ENCODE peak calls at places on chromosomes 13 and 19, in ten cellular contexts. F is choroid plexus epithelial cell, H is Caki2, X is epithelial cell of esophagus, I is H54, C is adrenal gland, O is NCI-H460, N is Panc1, R is mucosa of gallbladder, M is brain microvascular endothelial cell. S is an unnamed sample.

GRCh38 chr19:49677232-49677881 is at the start of gene PRMT1:
- DNase-seq in F (peak; percentile 36), H (no peak), X (peak; percentile 45), I (no peak), C (no peak), O (no peak), N (no peak), R (no peak), M (no peak), S (no peak)

GRCh38 chr19:4539697-4540581 is at the start of gene LRG1:
- DNase-seq in F (peak; percentile 63), H (no peak), X (peak; percentile 38), I (no peak), C (no peak), O (no peak), N (no peak), R (peak; percentile 71), M (no peak), S (no peak)

GRCh38 chr13:91058066-91058465 is 289.4 kb upstream of the MIR17HG start:
- DNase-seq in F (peak; percentile 40), H (no peak), X (peak; percentile 67), I (no peak), C (no peak), O (no peak), N (no peak), R (no peak), M (peak; percentile 1), S (no peak)

GRCh38 chr19:29812080-29812880 is 489 bp downstream of the CCNE1 start:
- DNase-seq in F (no peak), H (no peak), X (no peak), I (no peak), C (no peak), O (no peak), N (no peak), R (no peak), M (no peak), S (no peak)

GRCh38 chr19:5345895-5346386 is 5.3 kb upstream of the PTPRS start:
- DNase-seq in F (peak; percentile 80), H (peak; percentile 65), X (peak; percentile 18), I (no peak), C (no peak), O (peak; percentile 19), N (no peak), R (no peak), M (peak; percentile 92), S (peak; percentile 30)

GRCh38 chr19:43777163-43777700 is 3.5 kb downstream of the KCNN4 start:
- DNase-seq in F (peak; percentile 38), H (no peak), X (no peak), I (peak; percentile 96), C (no peak), O (no peak), N (no peak), R (no peak), M (no peak), S (no peak)

GRCh38 chr19:9847087-9847671 is 12.1 kb downstream of the PIN1 start:
- DNase-seq in F (peak; percentile 95), H (peak; percentile 57), X (peak; percentile 91), I (peak; percentile 94), C (peak; percentile 96), O (peak; percentile 44), N (peak; percentile 12), R (peak; percentile 35), M (peak; percentile 93), S (peak; percentile 97)

GRCh38 chr13:30905932-30906383 is at the start of gene MEDAG:
- DNase-seq in F (peak; percentile 88), H (no peak), X (peak; percentile 38), I (no peak), C (peak; percentile 37), O (no peak), N (no peak), R (no peak), M (peak; percentile 82), S (no peak)

GRCh38 chr13:34749046-34749445 is 193.0 kb upstream of the NBEA start:
- DNase-seq in F (no peak), H (no peak), X (peak; percentile 73), I (no peak), C (no peak), O (no peak), N (no peak), R (no peak), M (no peak), S (no peak)

GRCh38 chr13:19601749-19602725 is 31.4 kb upstream of the MPHOSPH8 start:
- DNase-seq in F (peak; percentile 41), H (peak; percentile 61), X (peak; percentile 59), I (no peak), C (peak; percentile 34), O (peak; percentile 13), N (no peak), R (no peak), M (no peak), S (no peak)

GRCh38 chr19:47075179-47075811 is 26.9 kb upstream of the TMEM160 start:
- DNase-seq in F (no peak), H (no peak), X (no peak), I (no peak), C (no peak), O (no peak), N (no peak), R (no peak), M (no peak), S (no peak)

GRCh38 chr19:40609561-40610395 is 8.6 kb downstream of the LTBP4 start:
- DNase-seq in F (peak; percentile 62), H (peak; percentile 59), X (peak; percentile 85), I (peak; percentile 98), C (peak; percentile 90), O (peak; percentile 89), N (no peak), R (peak; percentile 84), M (peak; percentile 77), S (no peak)

GRCh38 chr19:41351339-41352245 is 2.1 kb downstream of the TGFB1 start:
- DNase-seq in F (peak; percentile 55), H (peak; percentile 75), X (peak; percentile 70), I (peak; percentile 87), C (peak; percentile 46), O (peak; percentile 19), N (no peak), R (no peak), M (peak; percentile 28), S (no peak)

GRCh38 chr19:30669329-30670010 is 297.3 kb downstream of the ZNF536 start:
- DNase-seq in F (peak; percentile 50), H (peak; percentile 31), X (peak; percentile 23), I (peak; percentile 53), C (peak; percentile 76), O (peak; percentile 25), N (peak; percentile 33), R (peak; percentile 43), M (peak; percentile 29), S (no peak)

GRCh38 chr19:27774337-27774736 is 1438.6 kb downstream of the UQCRFS1 start:
- DNase-seq in F (peak; percentile 2), H (no peak), X (no peak), I (no peak), C (no peak), O (no peak), N (no peak), R (no peak), M (no peak), S (no peak)

GRCh38 chr19:13002970-13003540 is 7.8 kb downstream of the NFIX start:
- DNase-seq in F (no peak), H (no peak), X (no peak), I (no peak), C (no peak), O (no peak), N (no peak), R (no peak), M (no peak), S (no peak)

GRCh38 chr19:28426902-28427232 is 786.1 kb downstream of the UQCRFS1 start:
- DNase-seq in F (peak; percentile 68), H (peak; percentile 68), X (no peak), I (peak; percentile 31), C (no peak), O (no peak), N (no peak), R (no peak), M (peak; percentile 42), S (no peak)

GRCh38 chr19:47186337-47187022 is 44.5 kb downstream of the BBC3 start:
- DNase-seq in F (no peak), H (no peak), X (no peak), I (no peak), C (no peak), O (no peak), N (no peak), R (no peak), M (no peak), S (no peak)

GRCh38 chr19:4018140-4018613 is 10.6 kb downstream of the PIAS4 start:
- DNase-seq in F (no peak), H (no peak), X (no peak), I (no peak), C (no peak), O (no peak), N (no peak), R (no peak), M (no peak), S (no peak)

GRCh38 chr13:58869566-58869965 is 1238.0 kb downstream of the PCDH17 start:
- DNase-seq in F (no peak), H (no peak), X (peak; percentile 2), I (no peak), C (no peak), O (no peak), N (no peak), R (no peak), M (no peak), S (no peak)

GRCh38 chr19:46878613-46879375 is 18.0 kb downstream of the ARHGAP35 start:
- DNase-seq in F (peak; percentile 85), H (peak; percentile 91), X (no peak), I (no peak), C (no peak), O (no peak), N (no peak), R (no peak), M (peak; percentile 91), S (no peak)

GRCh38 chr19:46271488-46272197 is 25.2 kb upstream of the HIF3A start:
- DNase-seq in F (peak; percentile 94), H (peak; percentile 100), X (peak; percentile 66), I (peak; percentile 23), C (peak; percentile 49), O (no peak), N (no peak), R (no peak), M (peak; percentile 91), S (no peak)

GRCh38 chr13:39417131-39417530 is 185.9 kb downstream of the LHFPL6 start:
- DNase-seq in F (no peak), H (no peak), X (no peak), I (no peak), C (no peak), O (no peak), N (no peak), R (no peak), M (no peak), S (no peak)

GRCh38 chr19:10114651-10115391 is 3.3 kb downstream of the P2RY11 start:
- DNase-seq in F (no peak), H (peak; percentile 2), X (no peak), I (no peak), C (no peak), O (no peak), N (no peak), R (no peak), M (no peak), S (no peak)

GRCh38 chr19:35299523-35300339 is 7.8 kb downstream of the MAG start:
- DNase-seq in F (no peak), H (no peak), X (no peak), I (no peak), C (no peak), O (no peak), N (no peak), R (no peak), M (no peak), S (no peak)

GRCh38 chr13:51818771-51819511 is 15.0 kb upstream of the DHRS12 start:
- DNase-seq in F (peak; percentile 52), H (no peak), X (no peak), I (no peak), C (no peak), O (no peak), N (no peak), R (no peak), M (no peak), S (no peak)

GRCh38 chr19:12047868-12048267 is 4.9 kb downstream of the ZNF878 start:
- DNase-seq in F (no peak), H (no peak), X (no peak), I (no peak), C (no peak), O (no peak), N (no peak), R (no peak), M (no peak), S (no peak)

GRCh38 chr19:42594617-42595489 is at the start of gene CEACAM8:
- DNase-seq in F (no peak), H (no peak), X (no peak), I (no peak), C (no peak), O (no peak), N (no peak), R (no peak), M (no peak), S (no peak)